ENCODE peak calls at places on chromosomes 5 and 9, in eight cellular contexts. F is ascending aorta, G is heart left ventricle, A is body of pancreas, N is fibroblast of lung, U is right atrium auricular region, W is PC-9, E is MM.1S. R is an unnamed sample. For H3K4me1, the result is how much of the 10 kb centered on the place peaks cover.

GRCh38 chr5:1975406-1975715 is 92.6 kb upstream of the IRX4 start:
- DNase-seq in U (no peak), G (no peak), F (no peak), N (no peak), A (peak), W (no peak), E (no peak), R (no peak)

GRCh38 chr9:96460877-96461276 is 10.9 kb downstream of the HABP4 start:
- DNase-seq in W (no peak), A (no peak), F (no peak), G (no peak), N (peak), E (no peak), U (no peak), R (no peak)

GRCh38 chr5:74621492-74621891 is 19.0 kb downstream of the ENC1 start:
- DNase-seq in U (no peak), W (no peak), F (no peak), G (no peak), E (no peak), N (no peak), A (no peak), R (no peak)

GRCh38 chr5:162272417-162272816 is 204.8 kb downstream of the GABRG2 start:
- DNase-seq in E (no peak), A (no peak), F (no peak), U (no peak), N (no peak), W (no peak), G (no peak), R (no peak)

GRCh38 chr9:130661461-130662098 is 2.8 kb upstream of the PRDM12 start:
- DNase-seq in N (no peak), A (no peak), U (no peak), G (no peak), F (no peak), E (no peak), W (no peak), R (no peak)

GRCh38 chr9:120610975-120611689 is 31.2 kb upstream of the CDK5RAP2 start:
- DNase-seq in E (peak), G (no peak), F (no peak), A (no peak), W (no peak), U (no peak), N (no peak), R (peak)

GRCh38 chr9:124624735-124624992 is 117.5 kb upstream of the NR5A1 start:
- DNase-seq in E (no peak), N (no peak), U (no peak), F (no peak), W (no peak), A (no peak), G (no peak), R (no peak)

GRCh38 chr9:127543221-127543620 is 68.9 kb upstream of the STXBP1 start:
- DNase-seq in G (no peak), F (no peak), U (no peak), N (no peak), A (no peak), E (no peak), W (no peak), R (no peak)

GRCh38 chr5:128579111-128579510 is 41.1 kb upstream of the FBN2 start:
- DNase-seq in W (no peak), G (no peak), E (no peak), A (no peak), N (peak), F (no peak), U (no peak), R (no peak)

GRCh38 chr9:35756275-35756742 is 2.2 kb upstream of the MSMP start:
- DNase-seq in E (peak), U (peak), F (no peak), N (peak), G (peak), A (peak), W (no peak), R (peak)

GRCh38 chr9:137916540-137916939 is 39.0 kb downstream of the CACNA1B start:
- DNase-seq in F (no peak), W (no peak), A (no peak), E (no peak), N (no peak), G (no peak), U (no peak), R (no peak)

GRCh38 chr5:1997640-1998347 is 115.1 kb upstream of the IRX4 start:
- DNase-seq in N (no peak), F (no peak), U (no peak), E (no peak), W (no peak), G (no peak), A (no peak), R (no peak)

DNA sequence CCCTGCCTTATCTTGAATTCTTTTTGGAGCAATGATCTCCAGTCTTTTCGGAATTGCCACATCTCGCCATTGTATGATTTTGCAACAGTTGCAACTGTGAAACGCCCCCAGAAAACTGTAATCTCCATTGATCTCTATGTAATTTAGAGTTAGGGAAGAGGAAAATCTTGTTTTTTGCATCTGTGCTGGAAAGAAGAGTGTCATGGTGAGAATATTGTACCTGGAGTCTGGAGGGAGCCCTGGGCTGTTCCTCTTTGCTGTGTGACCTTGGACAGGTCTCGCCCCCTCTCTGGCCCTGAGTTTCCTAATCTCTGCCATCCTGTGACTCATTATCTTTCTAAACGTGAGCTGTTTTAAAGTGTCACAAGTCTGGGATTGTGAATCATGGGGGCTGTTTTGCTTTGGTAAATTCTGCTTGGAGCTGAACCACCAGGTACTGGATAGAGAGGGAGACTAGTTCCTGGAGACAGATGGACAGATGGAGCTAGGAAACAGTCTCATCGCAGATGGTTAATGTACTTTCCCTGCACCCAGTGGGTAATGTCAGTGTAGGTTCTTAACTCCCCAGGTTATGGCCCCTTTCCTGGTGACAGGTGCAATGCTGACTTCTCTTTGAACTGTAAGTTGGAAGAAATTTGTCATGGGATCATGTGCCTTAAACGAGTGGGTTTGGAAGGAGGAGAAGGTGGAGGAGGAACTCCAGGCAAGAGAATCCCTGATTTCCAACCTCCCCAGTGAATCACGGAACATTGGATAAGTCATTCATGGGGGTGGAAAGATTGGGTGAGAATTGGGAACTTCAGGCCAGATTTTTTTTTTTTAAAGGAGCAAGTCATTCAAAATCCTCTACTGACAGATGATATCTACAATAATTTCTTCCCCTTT is 19.6 kb downstream of the PPARGC1B start:
- DNase-seq in G (no peak), E (no peak), W (no peak), U (no peak), A (no peak), N (no peak), F (no peak), R (no peak)
- H3K4me1 ChIP-seq in G (under half), E (under half), W (half or more), U (under half), A (under half), N (under half), F (under half), R (under half)

DNA sequence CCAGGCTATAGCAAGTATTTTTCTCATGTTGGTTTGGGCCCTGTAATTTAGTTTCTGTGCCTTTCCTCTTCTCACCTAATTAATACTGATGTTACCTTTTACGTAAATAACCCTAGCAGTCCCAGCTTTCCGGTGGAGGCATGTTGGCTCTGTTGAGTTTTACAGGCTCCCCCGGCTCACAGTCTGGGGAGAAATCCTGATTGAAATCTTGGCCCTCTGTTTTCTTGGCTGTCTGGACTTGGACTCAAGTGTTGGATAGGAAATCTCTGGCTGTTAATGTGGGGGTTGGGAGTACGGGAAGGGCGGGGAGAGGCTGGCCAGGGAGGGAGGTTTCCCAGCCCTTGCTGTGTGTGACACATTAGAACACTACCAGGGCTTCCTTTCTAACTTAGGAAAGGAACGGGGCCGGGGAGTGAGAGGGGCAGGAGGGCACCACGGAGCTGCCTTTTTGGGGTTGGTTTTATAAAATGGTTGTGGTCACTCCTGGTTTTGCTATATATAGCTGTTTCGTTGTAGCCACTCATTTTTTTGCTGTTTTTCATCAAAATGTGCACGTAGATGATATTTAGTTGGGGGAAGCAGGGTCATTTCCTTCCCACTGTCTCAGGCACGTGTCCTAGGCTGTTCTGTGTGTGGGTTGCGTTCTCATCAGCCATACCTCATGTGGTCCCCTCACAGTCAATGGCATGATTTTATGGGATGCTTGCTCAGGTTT is 10.9 kb downstream of the TRIO start:
- DNase-seq in N (peak), U (peak), E (no peak), A (no peak), G (peak), F (peak), W (peak), R (no peak)
- H3K4me3 ChIP-seq in N (peak), U (peak), E (no peak), A (no peak), G (peak), F (peak), W (no peak), R (no peak)

DNA sequence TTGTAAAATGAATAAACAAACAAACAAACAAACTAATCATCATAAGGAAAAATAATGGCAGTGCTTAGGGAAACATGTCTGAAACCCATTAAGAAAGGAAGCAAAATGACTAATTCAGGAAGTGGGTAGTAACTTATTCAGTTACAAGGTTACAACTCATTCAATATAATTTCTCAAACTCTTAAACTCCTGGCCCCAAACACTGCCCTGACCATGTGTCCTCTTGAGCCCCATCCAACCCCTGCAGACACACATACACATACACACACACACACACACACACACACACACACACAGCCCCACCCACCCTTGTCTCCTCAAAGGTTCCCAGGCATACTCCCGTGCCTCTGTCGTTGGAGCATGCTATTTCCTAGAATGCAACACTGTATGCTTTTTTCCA is 193.9 kb downstream of the SEC61B start:
- DNase-seq in N (peak), G (no peak), E (no peak), F (no peak), W (no peak), U (no peak), A (no peak), R (no peak)
- TF ChIP-seq CTCF in N (no peak), G (no peak), E (no peak), F (no peak), W (no peak), U (no peak), A (no peak), R (no peak)

GRCh38 chr5:172871982-172872381 is 37.9 kb downstream of the ERGIC1 start:
- DNase-seq in N (no peak), E (no peak), A (no peak), U (no peak), F (no peak), W (no peak), G (no peak), R (no peak)
- H3K4me1 ChIP-seq in N (half or more), E (under half), A (half or more), U (half or more), F (half or more), W (under half), G (half or more), R (under half)

GRCh38 chr5:178163772-178164735 is 10.4 kb upstream of the NHP2 start:
- DNase-seq in N (peak), G (peak), F (peak), W (peak), A (peak), U (peak), E (peak), R (peak)
- H3K4me3 ChIP-seq in N (no peak), G (peak), F (peak), W (no peak), A (no peak), U (peak), E (peak), R (no peak)

R was measured in Caco-2.